ENCODE peak calls at places on chromosomes 16 and 17, in nine cellular contexts. R is colonic mucosa; S is HuH-7.5; K is stimulated activated CD8-positive, alpha-beta memory T cell treated with anti-CD3 and anti-CD28 coated beads, Interleukin-7, amount 100 ng/mL, for 24 hours; A is CD8-positive, alpha-beta T cell; W is BE2C; E is fibroblast of lung; D is NCI-H1105 treated with DMSO at 0.1 percent for 48 hours; O is AG04450. M is an unnamed sample.

GRCh38 chr16:30335598-30336474 is 19.3 kb downstream of the CD2BP2 start:
- DNase-seq in R (peak; percentile 34), S (peak; percentile 20), K (no peak), A (no peak), W (no peak), E (peak; percentile 34), D (no peak), O (no peak), M (peak; percentile 61)

GRCh38 chr16:84614075-84614474 is 3.8 kb downstream of the COTL1 start:
- DNase-seq in R (no peak), S (no peak), K (no peak), A (no peak), W (peak; percentile 39), E (no peak), D (no peak), O (no peak), M (no peak)

GRCh38 chr17:56153215-56153614 is at the start of gene ANKFN1:
- DNase-seq in R (no peak), S (no peak), K (no peak), A (no peak), W (no peak), E (no peak), D (no peak), O (no peak), M (no peak)

GRCh38 chr17:6713130-6713917 is at the start of gene SLC13A5:
- DNase-seq in R (no peak), S (peak; percentile 77), K (no peak), A (no peak), W (peak; percentile 11), E (peak; percentile 4), D (peak; percentile 19), O (no peak), M (peak; percentile 63)

GRCh38 chr17:56292628-56293027 is 139.4 kb downstream of the ANKFN1 start:
- DNase-seq in R (no peak), S (no peak), K (no peak), A (no peak), W (no peak), E (no peak), D (no peak), O (no peak), M (peak; percentile 55)

GRCh38 chr16:67150058-67150832 is 553 bp downstream of the B3GNT9 start:
- DNase-seq in R (peak; percentile 47), S (no peak), K (no peak), A (no peak), W (peak; percentile 72), E (peak; percentile 84), D (peak; percentile 7), O (no peak), M (peak; percentile 45)

GRCh38 chr16:19274178-19274797 is 11.2 kb upstream of the CLEC19A start:
- DNase-seq in R (no peak), S (no peak), K (no peak), A (no peak), W (no peak), E (no peak), D (no peak), O (no peak), M (no peak)

GRCh38 chr17:42055496-42055895 is 5.1 kb upstream of the C17orf113 start:
- DNase-seq in R (no peak), S (no peak), K (no peak), A (no peak), W (no peak), E (no peak), D (no peak), O (no peak), M (peak; percentile 73)

GRCh38 chr16:85706449-85707034 is 17.8 kb upstream of the GINS2 start:
- DNase-seq in R (no peak), S (no peak), K (no peak), A (no peak), W (no peak), E (no peak), D (no peak), O (no peak), M (no peak)

GRCh38 chr16:31480851-31481250 is 2.1 kb upstream of the SLC5A2 start:
- DNase-seq in R (peak; percentile 71), S (no peak), K (no peak), A (no peak), W (no peak), E (no peak), D (no peak), O (no peak), M (no peak)

GRCh38 chr17:80758793-80759673 is 214.4 kb downstream of the RPTOR start:
- DNase-seq in R (no peak), S (no peak), K (no peak), A (no peak), W (no peak), E (peak; percentile 53), D (no peak), O (no peak), M (peak; percentile 47)

GRCh38 chr17:57955183-57955952 is at the start of gene CUEDC1:
- DNase-seq in R (peak; percentile 78), S (peak; percentile 82), K (peak; percentile 28), A (peak; percentile 42), W (peak; percentile 89), E (peak; percentile 48), D (peak; percentile 33), O (no peak), M (peak; percentile 81)

GRCh38 chr16:11612110-11612981 is 25.6 kb upstream of the LITAF start:
- DNase-seq in R (peak; percentile 85), S (peak; percentile 50), K (no peak), A (no peak), W (no peak), E (no peak), D (no peak), O (no peak), M (no peak)

GRCh38 chr17:8871081-8871581 is 3.7 kb upstream of the PIK3R6 start:
- DNase-seq in R (no peak), S (no peak), K (no peak), A (no peak), W (no peak), E (no peak), D (no peak), O (no peak), M (no peak)

GRCh38 chr17:31544186-31544585 is 152.7 kb downstream of the RAB11FIP4 start:
- DNase-seq in R (no peak), S (no peak), K (no peak), A (no peak), W (no peak), E (no peak), D (no peak), O (no peak), M (no peak)

GRCh38 chr16:50841081-50841886 is 99.4 kb downstream of the CYLD start:
- DNase-seq in R (no peak), S (no peak), K (peak; percentile 10), A (peak; percentile 23), W (no peak), E (no peak), D (no peak), O (no peak), M (no peak)

GRCh38 chr16:75281826-75282225 is 30.4 kb upstream of the BCAR1 start:
- DNase-seq in R (no peak), S (no peak), K (no peak), A (no peak), W (no peak), E (no peak), D (no peak), O (no peak), M (no peak)

GRCh38 chr16:84643677-84644076 is 4.6 kb upstream of the KLHL36 start:
- DNase-seq in R (no peak), S (no peak), K (no peak), A (no peak), W (no peak), E (peak; percentile 41), D (no peak), O (no peak), M (no peak)

GRCh38 chr16:86495756-86496261 is 14.5 kb upstream of the FOXF1 start:
- DNase-seq in R (no peak), S (no peak), K (no peak), A (no peak), W (no peak), E (no peak), D (no peak), O (no peak), M (no peak)

GRCh38 chr16:71441348-71441781 is 489 bp downstream of the TLE7 start:
- DNase-seq in R (no peak), S (no peak), K (no peak), A (no peak), W (peak; percentile 32), E (no peak), D (no peak), O (no peak), M (no peak)

GRCh38 chr16:3046506-3047386 is at the start of gene MMP25:
- DNase-seq in R (no peak), S (no peak), K (no peak), A (no peak), W (no peak), E (no peak), D (no peak), O (no peak), M (no peak)

GRCh38 chr17:69320908-69321238 is 6.1 kb downstream of the ABCA5 start:
- DNase-seq in R (no peak), S (no peak), K (no peak), A (no peak), W (no peak), E (no peak), D (no peak), O (no peak), M (no peak)

GRCh38 chr16:89506113-89506504 is 2.1 kb upstream of the SPG7 start:
- DNase-seq in R (no peak), S (no peak), K (no peak), A (no peak), W (no peak), E (peak; percentile 50), D (no peak), O (no peak), M (no peak)

GRCh38 chr16:77974883-77975282 is 47.5 kb upstream of the CLEC3A start:
- DNase-seq in R (no peak), S (no peak), K (no peak), A (no peak), W (no peak), E (no peak), D (no peak), O (no peak), M (no peak)

GRCh38 chr17:45994987-45995386 is 4.1 kb upstream of the STH start:
- DNase-seq in R (no peak), S (no peak), K (no peak), A (no peak), W (no peak), E (no peak), D (no peak), O (no peak), M (no peak)

GRCh38 chr17:13601776-13602551 is at the start of gene HS3ST3A1:
- DNase-seq in R (peak; percentile 30), S (peak; percentile 54), K (no peak), A (no peak), W (peak; percentile 68), E (peak; percentile 87), D (peak; percentile 26), O (peak; percentile 65), M (peak; percentile 89)

GRCh38 chr16:24132048-24132796 is 123.9 kb upstream of the CACNG3 start:
- DNase-seq in R (no peak), S (no peak), K (no peak), A (no peak), W (no peak), E (no peak), D (no peak), O (no peak), M (no peak)

GRCh38 chr17:4940625-4941021 is 555 bp downstream of the RNF167 start:
- DNase-seq in R (peak; percentile 42), S (no peak), K (no peak), A (peak; percentile 42), W (no peak), E (no peak), D (no peak), O (no peak), M (peak; percentile 51)

GRCh38 chr17:28524476-28525415 is 18.6 kb downstream of the FOXN1 start:
- DNase-seq in R (peak; percentile 79), S (peak; percentile 94), K (no peak), A (no peak), W (no peak), E (peak; percentile 53), D (no peak), O (peak; percentile 30), M (peak; percentile 61)

GRCh38 chr16:5918553-5919127 is 821.0 kb upstream of the EEF2KMT start:
- DNase-seq in R (peak; percentile 56), S (no peak), K (no peak), A (no peak), W (no peak), E (no peak), D (no peak), O (no peak), M (no peak)

GRCh38 chr17:65260626-65261025 is 123.5 kb downstream of the RGS9 start:
- DNase-seq in R (no peak), S (no peak), K (no peak), A (no peak), W (no peak), E (no peak), D (no peak), O (no peak), M (no peak)